ENCODE peak calls at places on chromosomes 11 and 22, in five cellular contexts. C is HCT116, W is A549, A is K562, R is H1. N is an unnamed sample.

GRCh38 chr11:32113637-32114203 is 22.8 kb downstream of the RCN1 start:
- DNase-seq in W (no peak), C (no peak), A (no peak), R (no peak), N (no peak)

GRCh38 chr22:37462983-37463382 is 23.2 kb downstream of the MFNG start:
- DNase-seq in A (no peak), R (peak; percentile 81), C (no peak), W (no peak), N (peak; percentile 52)

GRCh38 chr11:47856186-47856585 is 8.0 kb upstream of the NUP160 start:
- DNase-seq in C (no peak), R (no peak), A (no peak), W (peak; percentile 35), N (no peak)

GRCh38 chr11:8906629-8907028 is 4.4 kb upstream of the AKIP1 start:
- DNase-seq in R (no peak), W (peak; percentile 84), A (no peak), C (peak; percentile 49), N (no peak)

GRCh38 chr11:128269466-128269865 is 317.9 kb downstream of the ETS1 start:
- DNase-seq in W (no peak), R (no peak), C (no peak), A (no peak), N (no peak)

GRCh38 chr22:17903564-17904295 is 120.6 kb downstream of the MICAL3 start:
- DNase-seq in W (no peak), R (peak; percentile 54), A (no peak), C (no peak), N (no peak)

GRCh38 chr11:108009497-108010360 is 1.0 kb downstream of the CUL5 start:
- DNase-seq in A (peak; percentile 29), C (no peak), R (no peak), W (no peak), N (peak; percentile 19)

GRCh38 chr11:32713496-32713895 is 81.0 kb downstream of the CCDC73 start:
- DNase-seq in R (no peak), W (peak; percentile 30), A (no peak), C (peak; percentile 8), N (peak; percentile 27)

GRCh38 chr11:61972112-61972795 is 4.8 kb upstream of the FTH1 start:
- DNase-seq in R (no peak), A (peak; percentile 8), C (no peak), W (no peak), N (peak; percentile 61)

GRCh38 chr11:34576331-34576730 is 44.6 kb upstream of the EHF start:
- DNase-seq in A (no peak), R (no peak), W (no peak), C (no peak), N (no peak)

GRCh38 chr22:35593885-35594470 is 23.2 kb downstream of the MB start:
- DNase-seq in C (no peak), R (no peak), W (no peak), A (no peak), N (no peak)

GRCh38 chr22:45608763-45609180 is 62.9 kb upstream of the ATXN10 start:
- DNase-seq in W (peak; percentile 40), R (no peak), C (peak; percentile 48), A (no peak), N (peak; percentile 76)

GRCh38 chr11:111589114-111589513 is 13.1 kb upstream of the SIK2 start:
- DNase-seq in C (no peak), W (no peak), A (no peak), R (no peak), N (no peak)

GRCh38 chr11:38256436-38256835 is 1658.4 kb upstream of the RAG2 start:
- DNase-seq in W (no peak), A (no peak), R (no peak), C (no peak), N (no peak)

GRCh38 chr11:31813242-31813960 is 2.3 kb upstream of the PAX6 start:
- DNase-seq in C (no peak), W (no peak), A (no peak), R (peak; percentile 52), N (peak; percentile 32)

GRCh38 chr11:44593194-44593593 is 27.7 kb downstream of the CD82 start:
- DNase-seq in W (no peak), C (no peak), A (no peak), R (no peak), N (no peak)

GRCh38 chr11:85076535-85077330 is 550.4 kb downstream of the DLG2 start:
- DNase-seq in R (no peak), W (no peak), A (no peak), C (no peak), N (no peak)

GRCh38 chr22:49674479-49674830 is 153.2 kb downstream of the BRD1 start:
- DNase-seq in C (no peak), R (no peak), A (no peak), W (no peak), N (no peak)

GRCh38 chr11:102733232-102733875 is 8.6 kb upstream of the MMP8 start:
- DNase-seq in R (peak; percentile 88), C (peak; percentile 57), W (peak; percentile 64), A (peak; percentile 67), N (peak; percentile 70)

GRCh38 chr11:69086741-69087524 is 38.2 kb downstream of the TPCN2 start:
- DNase-seq in C (no peak), A (no peak), R (no peak), W (no peak), N (no peak)

GRCh38 chr11:69091638-69092165 is 43.0 kb downstream of the TPCN2 start:
- DNase-seq in W (no peak), C (no peak), R (no peak), A (no peak), N (no peak)

GRCh38 chr11:69087811-69088210 is 39.1 kb downstream of the TPCN2 start:
- DNase-seq in C (no peak), A (no peak), W (no peak), R (no peak), N (no peak)

GRCh38 chr11:69088676-69089146 is 40.0 kb downstream of the TPCN2 start:
- DNase-seq in A (peak; percentile 92), W (peak; percentile 83), C (peak; percentile 75), R (peak; percentile 89), N (peak; percentile 85)

GRCh38 chr11:69089258-69089657 is 40.5 kb downstream of the TPCN2 start:
- DNase-seq in W (peak; percentile 38), R (no peak), A (no peak), C (no peak), N (peak; percentile 81)
- TF ChIP-seq CTCF in W (no peak), R (no peak), A (no peak), C (no peak), N (no peak)

GRCh38 chr11:77779935-77780334 is 40.6 kb downstream of the RSF1 start:
- DNase-seq in A (no peak), W (peak; percentile 21), R (no peak), C (no peak), N (peak; percentile 47)
- TF ChIP-seq MAX in A (no peak), W (no peak), R (no peak), C (no peak), N (peak; percentile 8)

GRCh38 chr11:36822829-36823228 is 224.8 kb upstream of the RAG2 start:
- DNase-seq in C (no peak), A (no peak), R (no peak), W (no peak), N (no peak)

GRCh38 chr11:36817336-36817965 is 219.4 kb upstream of the RAG2 start:
- DNase-seq in R (no peak), W (peak; percentile 7), A (no peak), C (no peak), N (peak; percentile 43)

GRCh38 chr11:36818410-36818809 is 220.4 kb upstream of the RAG2 start:
- DNase-seq in R (peak; percentile 76), A (peak; percentile 11), C (peak; percentile 6), W (peak; percentile 37), N (peak; percentile 45)
- TF ChIP-seq CTCF in R (peak; percentile 62), A (peak; percentile 20), C (no peak), W (no peak), N (peak; percentile 73)

DNA sequence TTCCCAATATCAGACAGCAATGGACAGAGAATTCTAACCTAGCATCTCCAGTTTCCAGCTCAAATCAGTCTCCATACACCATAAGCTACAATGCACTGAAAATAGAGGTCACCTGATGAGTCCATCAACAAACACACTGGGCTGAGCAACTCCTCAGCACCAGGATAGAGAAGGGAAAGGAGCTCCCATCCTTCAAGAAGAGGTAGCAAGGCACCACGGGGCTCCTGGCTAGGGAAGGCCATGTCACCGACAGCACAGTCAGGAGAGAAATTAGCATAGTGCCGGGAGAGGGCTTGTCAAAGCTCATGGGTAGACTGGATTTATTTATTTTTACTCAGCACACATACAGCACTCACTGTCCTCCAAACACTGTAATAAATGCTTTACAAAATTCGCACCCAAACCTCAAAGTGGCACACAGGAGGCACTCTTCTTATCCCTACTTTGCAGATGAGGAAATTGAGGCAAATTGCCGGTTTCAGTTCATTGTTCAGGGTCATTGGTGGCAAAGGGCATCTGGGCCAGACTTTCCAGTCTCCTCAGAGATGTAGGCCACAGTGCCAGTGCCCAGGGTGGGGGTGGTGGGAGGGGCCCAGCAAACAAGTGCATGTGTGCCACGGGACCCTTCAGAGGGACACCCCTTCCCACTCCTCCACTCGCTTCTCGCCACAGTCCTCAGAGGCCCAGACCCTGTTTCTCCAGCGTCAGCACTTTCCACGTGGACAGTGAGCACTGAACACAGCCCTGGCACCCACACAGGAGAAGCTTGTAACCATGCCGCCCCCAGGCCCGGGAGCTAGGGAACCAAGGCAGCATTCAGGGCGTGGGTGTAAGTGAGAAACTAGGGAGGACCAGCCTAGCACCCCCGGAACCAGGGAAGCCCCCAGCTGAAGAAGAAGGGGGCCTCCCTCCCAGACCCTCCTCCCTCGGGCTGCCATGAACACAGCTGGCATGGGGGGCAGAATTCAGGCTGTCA is 1417.4 kb downstream of the TBC1D22A start:
- DNase-seq in R (no peak), W (no peak), A (no peak), C (no peak), N (no peak)
- TF ChIP-seq MAX in R (no peak), W (no peak), A (no peak), C (no peak), N (no peak)

DNA sequence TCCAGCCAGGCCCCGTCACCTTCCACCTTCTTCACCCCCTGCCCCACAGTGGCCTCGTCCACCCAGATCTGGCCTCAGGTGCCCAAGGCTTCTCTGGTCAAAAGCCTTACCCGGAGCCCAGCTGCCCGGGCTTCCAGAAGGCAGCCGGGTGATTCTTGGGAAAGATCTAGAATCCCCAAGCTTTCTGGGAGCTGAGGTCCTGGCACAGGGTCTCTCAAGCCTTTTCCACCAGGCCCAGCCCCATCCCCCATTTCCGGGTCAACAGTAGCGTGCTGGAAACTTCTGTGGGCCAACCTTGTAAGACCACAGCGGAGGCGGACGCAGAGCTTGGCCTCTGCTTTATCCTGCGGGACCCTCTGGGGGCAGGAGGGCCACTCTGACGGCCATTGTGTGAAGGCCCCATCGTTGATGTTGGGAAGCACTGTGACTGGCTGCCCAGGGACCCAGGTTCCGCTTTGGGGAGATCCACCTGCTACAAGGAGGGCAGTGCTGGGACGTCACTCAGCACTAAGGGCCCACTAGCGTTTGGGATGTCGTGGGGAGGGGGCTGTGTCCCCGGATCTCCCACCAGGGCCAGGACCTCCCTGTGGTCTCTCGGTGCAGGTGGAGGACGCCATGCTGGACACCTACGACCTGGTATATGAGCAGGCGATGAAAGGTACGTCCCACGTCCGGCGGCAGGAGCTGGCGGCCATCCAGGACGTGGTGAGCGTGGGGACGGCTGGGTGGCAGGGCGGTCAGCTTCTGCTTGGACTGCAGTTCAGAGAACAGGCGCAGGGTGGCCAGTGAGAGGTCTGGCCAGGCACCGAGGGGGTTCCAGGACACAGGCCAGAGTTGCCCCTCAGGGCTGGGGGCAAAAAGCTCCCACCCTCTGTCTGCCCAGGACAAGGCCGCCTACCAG is 11.5 kb downstream of the TSPAN32 start:
- DNase-seq in R (no peak), C (no peak), W (no peak), A (peak; percentile 40), N (peak; percentile 11)
- TF ChIP-seq CTCF in R (no peak), C (no peak), W (no peak), A (no peak), N (no peak)

GRCh38 chr11:12871251-12871650 is 137.9 kb upstream of the RASSF10 start:
- DNase-seq in C (no peak), W (no peak), A (no peak), R (no peak), N (no peak)
- TF ChIP-seq MAX in C (no peak), W (no peak), A (no peak), R (no peak), N (no peak)

N was measured in NB4.